ENCODE peak calls at places on chromosomes 5 and 9, in eight cellular contexts. One of them, this sample, is unnamed.

GRCh38 chr9:76441551-76442322 is 17.2 kb upstream of the GCNT1 start:
- DNase-seq in prostate gland: no peak
- DNase-seq in psoas muscle: no peak
- DNase-seq in AG04450: no peak
- DNase-seq in A549: no peak
- DNase-seq in fibroblast of pulmonary artery: peak
- DNase-seq in adipocyte: peak
- DNase-seq in GM12865: peak
- DNase-seq in this sample: peak

GRCh38 chr5:86463339-86463738 is 154.4 kb upstream of the COX7C start:
- DNase-seq in A549: peak
- DNase-seq in fibroblast of pulmonary artery: no peak
- DNase-seq in psoas muscle: no peak
- DNase-seq in prostate gland: no peak
- DNase-seq in adipocyte: no peak
- DNase-seq in GM12865: no peak
- DNase-seq in AG04450: no peak
- DNase-seq in this sample: no peak

GRCh38 chr5:14428302-14429081 is 153.1 kb upstream of the OTULINL start:
- DNase-seq in A549: no peak
- DNase-seq in GM12865: no peak
- DNase-seq in fibroblast of pulmonary artery: peak
- DNase-seq in prostate gland: no peak
- DNase-seq in AG04450: no peak
- DNase-seq in adipocyte: peak
- DNase-seq in psoas muscle: no peak
- DNase-seq in this sample: no peak

GRCh38 chr9:88534456-88535225 is at the start of gene NXNL2:
- DNase-seq in AG04450: no peak
- DNase-seq in fibroblast of pulmonary artery: peak
- DNase-seq in GM12865: no peak
- DNase-seq in adipocyte: peak
- DNase-seq in psoas muscle: peak
- DNase-seq in A549: peak
- DNase-seq in prostate gland: peak
- DNase-seq in this sample: peak

GRCh38 chr5:128304121-128304520 is 220.6 kb downstream of the SLC12A2 start:
- DNase-seq in prostate gland: no peak
- DNase-seq in AG04450: no peak
- DNase-seq in A549: no peak
- DNase-seq in GM12865: no peak
- DNase-seq in psoas muscle: no peak
- DNase-seq in fibroblast of pulmonary artery: peak
- DNase-seq in adipocyte: peak
- DNase-seq in this sample: peak

GRCh38 chr5:108521841-108522506 is 140.1 kb upstream of the FBXL17 start:
- DNase-seq in fibroblast of pulmonary artery: peak
- DNase-seq in adipocyte: peak
- DNase-seq in prostate gland: no peak
- DNase-seq in AG04450: peak
- DNase-seq in A549: peak
- DNase-seq in psoas muscle: no peak
- DNase-seq in GM12865: peak
- DNase-seq in this sample: peak

GRCh38 chr5:52989781-52990530 is 804 bp downstream of the ITGA2 start:
- DNase-seq in psoas muscle: peak
- DNase-seq in AG04450: no peak
- DNase-seq in GM12865: peak
- DNase-seq in fibroblast of pulmonary artery: peak
- DNase-seq in adipocyte: peak
- DNase-seq in prostate gland: peak
- DNase-seq in A549: peak
- DNase-seq in this sample: peak

GRCh38 chr9:7246181-7246580 is 488.4 kb downstream of the KDM4C start:
- DNase-seq in A549: no peak
- DNase-seq in psoas muscle: no peak
- DNase-seq in prostate gland: no peak
- DNase-seq in adipocyte: no peak
- DNase-seq in fibroblast of pulmonary artery: no peak
- DNase-seq in GM12865: no peak
- DNase-seq in AG04450: no peak
- DNase-seq in this sample: no peak

GRCh38 chr5:130871346-130872086 is 293.5 kb downstream of the HINT1 start:
- DNase-seq in AG04450: no peak
- DNase-seq in prostate gland: no peak
- DNase-seq in GM12865: peak
- DNase-seq in psoas muscle: peak
- DNase-seq in adipocyte: peak
- DNase-seq in fibroblast of pulmonary artery: peak
- DNase-seq in A549: peak
- DNase-seq in this sample: peak

GRCh38 chr9:91682806-91683205 is 259.2 kb upstream of the NFIL3 start:
- DNase-seq in psoas muscle: no peak
- DNase-seq in prostate gland: no peak
- DNase-seq in GM12865: no peak
- DNase-seq in fibroblast of pulmonary artery: peak
- DNase-seq in A549: no peak
- DNase-seq in AG04450: no peak
- DNase-seq in adipocyte: peak
- DNase-seq in this sample: peak

GRCh38 chr5:157025093-157025698 is 33.7 kb downstream of the HAVCR1 start:
- DNase-seq in fibroblast of pulmonary artery: no peak
- DNase-seq in adipocyte: no peak
- DNase-seq in AG04450: no peak
- DNase-seq in prostate gland: no peak
- DNase-seq in A549: no peak
- DNase-seq in psoas muscle: no peak
- DNase-seq in GM12865: peak
- DNase-seq in this sample: no peak

GRCh38 chr9:26112724-26113123 is 434.5 kb upstream of the TUSC1 start:
- DNase-seq in A549: no peak
- DNase-seq in GM12865: no peak
- DNase-seq in psoas muscle: no peak
- DNase-seq in prostate gland: no peak
- DNase-seq in adipocyte: no peak
- DNase-seq in fibroblast of pulmonary artery: no peak
- DNase-seq in AG04450: no peak
- DNase-seq in this sample: no peak

GRCh38 chr5:73596705-73597328 is 29.2 kb upstream of the ARHGEF28 start:
- DNase-seq in psoas muscle: no peak
- DNase-seq in adipocyte: peak
- DNase-seq in A549: peak
- DNase-seq in GM12865: peak
- DNase-seq in AG04450: no peak
- DNase-seq in fibroblast of pulmonary artery: peak
- DNase-seq in prostate gland: peak
- DNase-seq in this sample: peak

GRCh38 chr9:134049236-134049635 is 18.6 kb downstream of the BRD3 start:
- DNase-seq in GM12865: no peak
- DNase-seq in prostate gland: peak
- DNase-seq in adipocyte: no peak
- DNase-seq in fibroblast of pulmonary artery: no peak
- DNase-seq in AG04450: no peak
- DNase-seq in A549: no peak
- DNase-seq in psoas muscle: peak
- DNase-seq in this sample: no peak

GRCh38 chr9:81242866-81243265 is 446.5 kb downstream of the TLE1 start:
- DNase-seq in adipocyte: no peak
- DNase-seq in GM12865: no peak
- DNase-seq in psoas muscle: no peak
- DNase-seq in prostate gland: no peak
- DNase-seq in AG04450: no peak
- DNase-seq in A549: no peak
- DNase-seq in fibroblast of pulmonary artery: no peak
- DNase-seq in this sample: no peak

GRCh38 chr5:117072439-117072838 is 497.8 kb upstream of the SEMA6A start:
- DNase-seq in prostate gland: no peak
- DNase-seq in psoas muscle: no peak
- DNase-seq in GM12865: peak
- DNase-seq in adipocyte: no peak
- DNase-seq in fibroblast of pulmonary artery: no peak
- DNase-seq in A549: no peak
- DNase-seq in AG04450: no peak
- DNase-seq in this sample: no peak

GRCh38 chr5:16051246-16051645 is 128.3 kb downstream of the MARCHF11 start:
- DNase-seq in AG04450: no peak
- DNase-seq in fibroblast of pulmonary artery: no peak
- DNase-seq in adipocyte: no peak
- DNase-seq in A549: no peak
- DNase-seq in psoas muscle: no peak
- DNase-seq in GM12865: no peak
- DNase-seq in prostate gland: no peak
- DNase-seq in this sample: peak

GRCh38 chr9:121508415-121508814 is 8.8 kb upstream of the GGTA1 start:
- DNase-seq in AG04450: no peak
- DNase-seq in A549: no peak
- DNase-seq in psoas muscle: no peak
- DNase-seq in prostate gland: no peak
- DNase-seq in GM12865: no peak
- DNase-seq in fibroblast of pulmonary artery: no peak
- DNase-seq in adipocyte: no peak
- DNase-seq in this sample: no peak

GRCh38 chr9:130660683-130661460 is 3.5 kb upstream of the PRDM12 start:
- DNase-seq in fibroblast of pulmonary artery: no peak
- DNase-seq in A549: no peak
- DNase-seq in GM12865: no peak
- DNase-seq in psoas muscle: no peak
- DNase-seq in prostate gland: no peak
- DNase-seq in adipocyte: peak
- DNase-seq in AG04450: no peak
- DNase-seq in this sample: no peak

DNA sequence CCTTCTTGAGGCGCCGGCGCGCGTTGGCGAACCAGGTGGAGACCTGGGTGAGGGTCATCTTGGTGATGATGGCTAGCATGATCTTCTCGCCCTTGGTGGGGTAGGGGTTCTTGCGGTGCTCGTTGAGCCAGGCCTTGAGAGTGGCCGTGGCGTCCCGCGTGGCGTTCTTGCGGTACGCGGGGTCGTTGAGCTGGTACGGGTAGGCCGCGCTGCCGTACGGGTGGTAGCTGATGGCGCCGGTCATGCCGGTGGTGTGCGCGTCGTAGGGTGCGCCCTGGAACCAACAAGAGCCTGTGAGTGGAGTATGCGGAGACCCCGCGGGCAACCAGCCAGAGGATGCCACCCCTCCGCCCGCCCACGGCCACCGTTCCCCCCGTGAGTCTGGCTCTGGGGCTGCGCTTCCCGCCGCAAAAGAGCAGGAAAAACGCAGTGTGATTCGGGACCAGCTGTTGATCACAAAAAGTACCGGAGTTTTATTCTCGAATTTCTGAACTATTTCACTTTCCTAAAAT is 1.9 kb downstream of the IRX2 start:
- DNase-seq in GM12865: no peak
- DNase-seq in prostate gland: no peak
- DNase-seq in psoas muscle: no peak
- DNase-seq in A549: no peak
- DNase-seq in adipocyte: no peak
- DNase-seq in fibroblast of pulmonary artery: no peak
- DNase-seq in AG04450: no peak
- DNase-seq in this sample: peak
- H3K4me3 ChIP-seq in GM12865: no peak
- H3K4me3 ChIP-seq in prostate gland: peak
- H3K4me3 ChIP-seq in psoas muscle: no peak
- H3K4me3 ChIP-seq in A549: no peak
- H3K4me3 ChIP-seq in adipocyte: peak
- H3K4me3 ChIP-seq in fibroblast of pulmonary artery: peak
- H3K4me3 ChIP-seq in AG04450: no peak
- H3K4me3 ChIP-seq in this sample: peak

GRCh38 chr9:117706421-117707150 is 2.4 kb downstream of the TLR4 start:
- DNase-seq in prostate gland: no peak
- DNase-seq in psoas muscle: no peak
- DNase-seq in A549: no peak
- DNase-seq in AG04450: no peak
- DNase-seq in adipocyte: no peak
- DNase-seq in fibroblast of pulmonary artery: peak
- DNase-seq in GM12865: no peak
- DNase-seq in this sample: peak

GRCh38 chr9:117704024-117704575 is at the start of gene TLR4:
- DNase-seq in fibroblast of pulmonary artery: peak
- DNase-seq in adipocyte: peak
- DNase-seq in psoas muscle: peak
- DNase-seq in GM12865: peak
- DNase-seq in prostate gland: peak
- DNase-seq in A549: no peak
- DNase-seq in AG04450: no peak
- DNase-seq in this sample: peak

GRCh38 chr9:117704597-117704996 is 394 bp downstream of the TLR4 start:
- DNase-seq in A549: no peak
- DNase-seq in fibroblast of pulmonary artery: no peak
- DNase-seq in prostate gland: no peak
- DNase-seq in adipocyte: no peak
- DNase-seq in AG04450: no peak
- DNase-seq in GM12865: no peak
- DNase-seq in psoas muscle: no peak
- DNase-seq in this sample: no peak

GRCh38 chr9:117703538-117703937 is 665 bp upstream of the TLR4 start:
- DNase-seq in prostate gland: no peak
- DNase-seq in adipocyte: peak
- DNase-seq in psoas muscle: no peak
- DNase-seq in GM12865: no peak
- DNase-seq in A549: no peak
- DNase-seq in fibroblast of pulmonary artery: no peak
- DNase-seq in AG04450: no peak
- DNase-seq in this sample: peak

DNA sequence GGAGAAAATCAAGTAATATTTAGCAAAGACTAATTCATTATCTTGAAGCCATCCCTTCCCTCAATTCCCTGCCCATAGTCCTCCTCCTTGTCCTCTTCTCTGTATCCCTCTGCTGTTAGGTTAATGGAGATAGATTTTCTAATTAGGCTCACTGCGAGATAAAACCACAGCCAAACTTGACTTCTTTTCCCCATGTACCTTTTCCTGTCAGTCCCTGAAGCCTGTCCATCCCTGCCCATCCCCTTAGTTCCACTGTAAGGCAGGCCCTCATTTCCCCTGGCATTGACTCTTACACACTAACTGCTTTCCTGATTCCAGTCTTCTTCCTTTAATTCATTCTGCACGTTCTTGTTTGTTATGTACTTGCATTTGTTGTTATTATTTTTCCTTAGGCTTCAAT is 1.2 kb downstream of the TLR4 start:
- DNase-seq in prostate gland: no peak
- DNase-seq in fibroblast of pulmonary artery: no peak
- DNase-seq in psoas muscle: no peak
- DNase-seq in AG04450: no peak
- DNase-seq in adipocyte: no peak
- DNase-seq in A549: no peak
- DNase-seq in GM12865: no peak
- DNase-seq in this sample: no peak
- H3K4me3 ChIP-seq in prostate gland: no peak
- H3K4me3 ChIP-seq in fibroblast of pulmonary artery: peak
- H3K4me3 ChIP-seq in psoas muscle: peak
- H3K4me3 ChIP-seq in AG04450: no peak
- H3K4me3 ChIP-seq in adipocyte: peak
- H3K4me3 ChIP-seq in A549: no peak
- H3K4me3 ChIP-seq in GM12865: no peak
- H3K4me3 ChIP-seq in this sample: no peak

GRCh38 chr9:74951107-74951720 is 1.5 kb downstream of the C9orf40 start:
- DNase-seq in GM12865: no peak
- DNase-seq in psoas muscle: no peak
- DNase-seq in fibroblast of pulmonary artery: no peak
- DNase-seq in A549: no peak
- DNase-seq in prostate gland: no peak
- DNase-seq in adipocyte: no peak
- DNase-seq in AG04450: no peak
- DNase-seq in this sample: no peak
- H3K4me3 ChIP-seq in GM12865: peak
- H3K4me3 ChIP-seq in psoas muscle: peak
- H3K4me3 ChIP-seq in fibroblast of pulmonary artery: peak
- H3K4me3 ChIP-seq in A549: peak
- H3K4me3 ChIP-seq in prostate gland: peak
- H3K4me3 ChIP-seq in adipocyte: peak
- H3K4me3 ChIP-seq in AG04450: peak
- H3K4me3 ChIP-seq in this sample: peak

GRCh38 chr9:132789706-132790105 is 88.4 kb downstream of the AK8 start:
- DNase-seq in AG04450: no peak
- DNase-seq in adipocyte: no peak
- DNase-seq in psoas muscle: no peak
- DNase-seq in prostate gland: no peak
- DNase-seq in fibroblast of pulmonary artery: no peak
- DNase-seq in A549: no peak
- DNase-seq in GM12865: no peak
- DNase-seq in this sample: no peak
- H3K4me3 ChIP-seq in AG04450: no peak
- H3K4me3 ChIP-seq in adipocyte: no peak
- H3K4me3 ChIP-seq in psoas muscle: no peak
- H3K4me3 ChIP-seq in prostate gland: no peak
- H3K4me3 ChIP-seq in fibroblast of pulmonary artery: no peak
- H3K4me3 ChIP-seq in A549: no peak
- H3K4me3 ChIP-seq in GM12865: no peak
- H3K4me3 ChIP-seq in this sample: no peak

This sample was measured in fibroblast of lung.